ENCODE peak calls at places on chromosomes 2 and 18, in eight cellular contexts. P is SK-MEL-5; W is AG09309; U is fibroblast of mammary gland; Z is GM06990; V is RCC 7860; C is AG08395; B is stimulated activated CD4-positive, alpha-beta T cell treated with anti-CD3 and anti-CD28 coated beads, Interleukin-2, amount 100 ng/mL, for 24 hours. S is an unnamed sample.

GRCh38 chr2:21561965-21562364 is 438.2 kb downstream of the TDRD15 start:
- DNase-seq in P (no peak), W (no peak), U (no peak), Z (no peak), V (no peak), C (no peak), B (no peak), S (no peak)

GRCh38 chr2:24050041-24050655 is 607 bp downstream of the FKBP1B start:
- DNase-seq in P (peak; percentile 21), W (no peak), U (peak; percentile 18), Z (peak; percentile 20), V (no peak), C (peak; percentile 9), B (peak; percentile 21), S (no peak)

GRCh38 chr2:193462411-193462810 is 1267.7 kb upstream of the TMEFF2 start:
- DNase-seq in P (no peak), W (peak; percentile 2), U (peak; percentile 25), Z (no peak), V (no peak), C (no peak), B (no peak), S (no peak)

GRCh38 chr2:149098722-149099121 is 60.2 kb downstream of the LYPD6B start:
- DNase-seq in P (no peak), W (peak; percentile 73), U (peak; percentile 11), Z (no peak), V (no peak), C (peak; percentile 63), B (no peak), S (no peak)

GRCh38 chr2:238855891-238856580 is 8.2 kb downstream of the TWIST2 start:
- DNase-seq in P (no peak), W (no peak), U (no peak), Z (no peak), V (no peak), C (no peak), B (no peak), S (no peak)

GRCh38 chr18:23855721-23856120 is 158.8 kb upstream of the TTC39C start:
- DNase-seq in P (no peak), W (no peak), U (no peak), Z (no peak), V (no peak), C (no peak), B (no peak), S (no peak)

GRCh38 chr2:14616342-14616741 is 16.2 kb upstream of the LRATD1 start:
- DNase-seq in P (no peak), W (no peak), U (no peak), Z (no peak), V (no peak), C (no peak), B (no peak), S (no peak)

GRCh38 chr18:36372902-36373301 is 75.4 kb downstream of the FHOD3 start:
- DNase-seq in P (no peak), W (peak; percentile 95), U (peak; percentile 66), Z (no peak), V (peak; percentile 80), C (peak; percentile 67), B (no peak), S (no peak)

GRCh38 chr2:86194751-86195054 is 559 bp downstream of the IMMT start:
- DNase-seq in P (no peak), W (no peak), U (no peak), Z (no peak), V (no peak), C (no peak), B (no peak), S (no peak)

GRCh38 chr2:176554107-176555048 is 285.1 kb downstream of the MTX2 start:
- DNase-seq in P (peak; percentile 71), W (no peak), U (peak; percentile 77), Z (no peak), V (peak; percentile 55), C (peak; percentile 71), B (peak; percentile 24), S (peak; percentile 67)

GRCh38 chr18:36634573-36635216 is 194.1 kb downstream of the TPGS2 start:
- DNase-seq in P (peak; percentile 30), W (no peak), U (peak; percentile 15), Z (no peak), V (peak; percentile 78), C (no peak), B (no peak), S (no peak)

GRCh38 chr2:9665903-9666302 is 35.1 kb upstream of the YWHAQ start:
- DNase-seq in P (no peak), W (peak; percentile 55), U (peak; percentile 96), Z (no peak), V (peak; percentile 84), C (peak; percentile 91), B (no peak), S (no peak)

GRCh38 chr2:75200140-75200985 is 1.0 kb upstream of the TACR1 start:
- DNase-seq in P (no peak), W (no peak), U (peak; percentile 34), Z (peak; percentile 31), V (no peak), C (peak; percentile 32), B (no peak), S (no peak)

GRCh38 chr2:71749671-71750101 is 296.3 kb downstream of the DYSF start:
- DNase-seq in P (no peak), W (peak; percentile 29), U (peak; percentile 55), Z (no peak), V (peak; percentile 87), C (no peak), B (no peak), S (peak; percentile 3)

GRCh38 chr2:121350402-121350775 is 65.4 kb upstream of the TFCP2L1 start:
- DNase-seq in P (no peak), W (no peak), U (no peak), Z (no peak), V (no peak), C (no peak), B (no peak), S (no peak)

GRCh38 chr2:88184762-88185161 is 14.6 kb downstream of the THNSL2 start:
- DNase-seq in P (no peak), W (no peak), U (no peak), Z (no peak), V (no peak), C (no peak), B (no peak), S (no peak)

GRCh38 chr18:78711971-78712370 is 267.6 kb upstream of the SALL3 start:
- DNase-seq in P (no peak), W (no peak), U (no peak), Z (no peak), V (no peak), C (no peak), B (no peak), S (no peak)

GRCh38 chr2:165634855-165635254 is 159.2 kb downstream of the GALNT3 start:
- DNase-seq in P (peak; percentile 53), W (no peak), U (no peak), Z (no peak), V (no peak), C (no peak), B (no peak), S (no peak)

GRCh38 chr2:113015655-113016054 is 10.4 kb downstream of the IL36A start:
- DNase-seq in P (no peak), W (no peak), U (no peak), Z (no peak), V (no peak), C (no peak), B (no peak), S (no peak)

GRCh38 chr2:131413148-131413747 is 49.3 kb upstream of the RAB6D start:
- DNase-seq in P (peak; percentile 70), W (peak; percentile 21), U (peak; percentile 72), Z (no peak), V (peak; percentile 37), C (peak; percentile 69), B (no peak), S (peak; percentile 54)

GRCh38 chr2:100889286-100889685 is 69.3 kb downstream of the NPAS2 start:
- DNase-seq in P (no peak), W (no peak), U (no peak), Z (no peak), V (no peak), C (no peak), B (no peak), S (no peak)

GRCh38 chr2:25098558-25099486 is 56.9 kb downstream of the EFR3B start:
- DNase-seq in P (peak; percentile 88), W (no peak), U (peak; percentile 49), Z (no peak), V (no peak), C (no peak), B (no peak), S (no peak)

GRCh38 chr18:10231220-10231619 is 223.2 kb upstream of the APCDD1 start:
- DNase-seq in P (no peak), W (no peak), U (no peak), Z (no peak), V (no peak), C (no peak), B (no peak), S (no peak)

GRCh38 chr2:23636412-23636811 is 251.4 kb downstream of the KLHL29 start:
- DNase-seq in P (peak; percentile 15), W (no peak), U (peak; percentile 40), Z (no peak), V (no peak), C (no peak), B (no peak), S (no peak)

GRCh38 chr18:21230436-21230835 is 11.6 kb upstream of the GREB1L start:
- DNase-seq in P (no peak), W (no peak), U (no peak), Z (no peak), V (no peak), C (peak; percentile 29), B (no peak), S (no peak)

GRCh38 chr18:11040823-11041712 is 108.3 kb downstream of the PIEZO2 start:
- DNase-seq in P (peak; percentile 93), W (peak; percentile 7), U (peak; percentile 58), Z (no peak), V (peak; percentile 17), C (peak; percentile 50), B (no peak), S (peak; percentile 57)

GRCh38 chr18:21740724-21741510 is at the start of gene MIB1:
- DNase-seq in P (no peak), W (no peak), U (no peak), Z (peak; percentile 94), V (peak; percentile 87), C (peak; percentile 37), B (no peak), S (peak; percentile 81)

GRCh38 chr2:237702439-237703397 is 75.3 kb downstream of the LRRFIP1 start:
- DNase-seq in P (no peak), W (no peak), U (peak; percentile 57), Z (no peak), V (peak; percentile 75), C (peak; percentile 55), B (peak; percentile 50), S (no peak)

GRCh38 chr2:33015421-33016142 is 68.8 kb downstream of the LTBP1 start:
- DNase-seq in P (no peak), W (peak; percentile 51), U (peak; percentile 93), Z (no peak), V (peak; percentile 57), C (peak; percentile 63), B (no peak), S (no peak)

GRCh38 chr2:86037141-86037794 is 68.4 kb downstream of the POLR1A start:
- DNase-seq in P (no peak), W (peak; percentile 88), U (peak; percentile 98), Z (peak; percentile 32), V (peak; percentile 47), C (peak; percentile 90), B (peak; percentile 62), S (no peak)

GRCh38 chr2:203484266-203485112 is 50.6 kb downstream of the RAPH1 start:
- DNase-seq in P (peak; percentile 79), W (no peak), U (peak; percentile 40), Z (no peak), V (no peak), C (peak; percentile 12), B (peak; percentile 51), S (peak; percentile 34)

GRCh38 chr2:73100956-73101355 is 11.8 kb downstream of the RAB11FIP5 start:
- DNase-seq in P (no peak), W (no peak), U (no peak), Z (no peak), V (no peak), C (no peak), B (no peak), S (no peak)

GRCh38 chr2:112627060-112628040 is 18.4 kb upstream of the SLC20A1 start:
- DNase-seq in P (peak; percentile 86), W (peak; percentile 83), U (peak; percentile 97), Z (no peak), V (peak; percentile 96), C (peak; percentile 88), B (no peak), S (no peak)